ENCODE peak calls at places on chromosomes 6 and 20, in six cellular contexts. X is HepG2, S is HCT116, U is GM12878, O is K562, L is SK-N-SH. P is an unnamed sample.

GRCh38 chr20:38405132-38405531 is 30.0 kb downstream of the SNHG17 start:
- DNase-seq in X (no peak), O (no peak), L (no peak), U (no peak), S (no peak), P (no peak)

GRCh38 chr20:50491926-50492634 is 18.1 kb upstream of the PTPN1 start:
- DNase-seq in X (no peak), S (no peak), L (no peak), U (no peak), O (no peak), P (no peak)

GRCh38 chr6:8108031-8108660 is 5.8 kb upstream of the EEF1E1 start:
- DNase-seq in O (peak), L (no peak), U (no peak), X (peak), S (peak), P (peak)

GRCh38 chr20:24742436-24742835 is 206.6 kb upstream of the CST7 start:
- DNase-seq in S (no peak), L (no peak), U (no peak), O (no peak), X (no peak), P (no peak)

GRCh38 chr6:52010145-52010544 is 77.3 kb downstream of the PKHD1 start:
- DNase-seq in S (no peak), L (no peak), U (no peak), X (no peak), O (no peak), P (no peak)

GRCh38 chr6:3769610-3770009 is 18.1 kb upstream of the PXDC1 start:
- DNase-seq in X (no peak), O (no peak), S (no peak), U (no peak), L (no peak), P (no peak)

GRCh38 chr6:94254689-94255088 is 835.3 kb upstream of the EPHA7 start:
- DNase-seq in O (no peak), U (no peak), X (peak), S (no peak), L (no peak), P (peak)

GRCh38 chr6:5036309-5036708 is 32.5 kb upstream of the RPP40 start:
- DNase-seq in L (no peak), S (peak), O (peak), X (peak), U (no peak), P (peak)

GRCh38 chr6:93581371-93581770 is 162.0 kb upstream of the EPHA7 start:
- DNase-seq in O (no peak), L (no peak), X (no peak), S (no peak), U (no peak), P (no peak)

GRCh38 chr6:98463629-98464028 is 370.7 kb upstream of the POU3F2 start:
- DNase-seq in U (no peak), S (no peak), X (no peak), L (no peak), O (no peak), P (no peak)

GRCh38 chr6:4809999-4810918 is 34.1 kb downstream of the CDYL start:
- DNase-seq in S (peak), L (no peak), O (no peak), X (peak), U (no peak), P (peak)

GRCh38 chr6:6960571-6961251 is 147.1 kb upstream of the RREB1 start:
- DNase-seq in U (no peak), X (no peak), S (no peak), L (no peak), O (no peak), P (no peak)

GRCh38 chr6:155261146-155261900 is 2.5 kb upstream of the CLDN20 start:
- DNase-seq in L (no peak), U (no peak), X (peak), S (no peak), O (no peak), P (no peak)

GRCh38 chr6:15659181-15659580 is 3.6 kb downstream of the DTNBP1 start:
- DNase-seq in O (no peak), X (no peak), L (no peak), U (no peak), S (no peak), P (no peak)

GRCh38 chr20:61773926-61774587 is 291.6 kb downstream of the TAF4 start:
- DNase-seq in U (no peak), L (no peak), X (no peak), O (no peak), S (no peak), P (no peak)

GRCh38 chr20:61770203-61770602 is 295.5 kb downstream of the TAF4 start:
- DNase-seq in L (no peak), X (no peak), U (no peak), S (no peak), O (no peak), P (no peak)

GRCh38 chr20:61773081-61773631 is 292.5 kb downstream of the TAF4 start:
- DNase-seq in O (no peak), L (no peak), S (no peak), U (no peak), X (no peak), P (no peak)

GRCh38 chr20:61768926-61769832 is 296.5 kb downstream of the TAF4 start:
- DNase-seq in S (no peak), U (no peak), O (no peak), L (no peak), X (no peak), P (no peak)

DNA sequence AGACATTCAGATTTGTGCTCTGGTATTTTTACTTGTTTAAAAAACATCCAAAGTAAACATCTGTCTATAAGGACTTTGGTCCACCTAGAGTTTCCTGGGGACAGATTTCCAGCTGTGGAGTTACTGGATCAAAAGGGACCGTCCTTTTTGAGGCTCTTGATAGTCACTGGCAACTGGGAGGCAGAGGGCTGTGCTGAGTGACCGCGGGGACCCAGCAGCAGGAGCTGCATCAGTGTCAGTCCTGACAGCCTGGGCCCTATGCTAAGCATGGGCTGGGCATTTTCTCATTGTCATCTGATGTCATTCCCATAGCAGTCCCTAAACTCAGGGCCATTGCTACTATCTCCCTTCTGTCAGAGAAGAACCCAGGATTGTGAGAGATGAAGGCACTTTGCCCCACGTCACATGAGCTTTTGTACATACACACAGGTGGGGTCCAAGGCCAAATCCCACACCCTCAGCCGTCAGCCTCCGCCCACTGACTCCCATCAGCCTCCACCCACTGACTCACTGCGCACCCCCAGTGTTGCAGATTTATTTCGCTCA is 293.8 kb downstream of the TAF4 start:
- DNase-seq in S (no peak), X (peak), L (no peak), U (no peak), O (no peak), P (no peak)
- TF ChIP-seq JUND in S (no peak), X (no peak), L (no peak), U (no peak), O (no peak), P (no peak)

GRCh38 chr6:166387642-166388325 is 5.0 kb upstream of the MPC1 start:
- DNase-seq in X (peak), L (no peak), O (no peak), U (no peak), S (no peak), P (no peak)
- TF ChIP-seq JUND in X (no peak), L (no peak), O (no peak), U (no peak), S (no peak), P (no peak)

DNA sequence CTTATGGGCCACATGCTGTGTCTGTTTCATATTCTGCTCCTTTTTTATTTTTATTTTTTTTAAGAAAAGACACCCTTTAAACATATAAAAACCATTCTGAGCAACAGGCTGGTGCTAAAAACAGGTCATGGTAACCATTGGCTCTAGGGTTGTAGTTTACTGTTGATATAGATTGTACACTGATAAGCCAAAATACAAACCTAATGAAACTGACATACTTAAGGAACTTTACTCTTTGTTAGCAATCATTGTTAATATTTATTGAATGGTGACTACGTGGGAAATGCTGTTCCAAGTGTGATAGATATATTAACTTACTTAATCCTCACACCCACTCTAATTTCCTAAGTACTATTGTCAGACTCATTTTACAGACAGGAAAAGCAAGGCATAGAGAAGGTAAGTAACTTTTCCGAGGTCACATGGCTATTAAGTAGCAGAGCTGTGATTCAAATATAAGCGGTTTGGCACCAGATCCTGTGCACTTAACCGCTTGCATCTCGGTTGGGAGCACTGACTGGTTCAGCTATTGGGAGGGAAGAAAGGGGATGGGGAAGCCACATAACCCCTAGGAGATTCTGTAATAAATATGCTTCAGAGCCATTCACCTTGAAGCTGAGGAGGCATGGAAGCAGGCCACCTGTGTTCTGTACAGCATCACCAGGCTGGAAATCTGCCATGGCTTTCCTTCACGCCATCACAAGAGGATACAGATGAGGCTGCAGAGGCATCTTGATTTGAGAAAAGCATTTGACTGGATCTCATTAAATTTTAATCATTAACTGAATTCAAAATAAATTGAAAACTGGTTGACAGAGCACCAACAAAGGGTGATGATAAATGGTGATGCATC is 4.9 kb downstream of the TRAF3IP2 start:
- DNase-seq in U (no peak), O (no peak), S (no peak), L (no peak), X (no peak), P (no peak)
- TF ChIP-seq JUND in U (no peak), O (no peak), S (no peak), L (no peak), X (no peak), P (no peak)

GRCh38 chr20:45044084-45044573 is 56.8 kb downstream of the KCNS1 start:
- DNase-seq in O (peak), L (peak), S (peak), U (no peak), X (peak), P (peak)
- TF ChIP-seq JUND in O (no peak), L (no peak), S (no peak), U (no peak), X (no peak), P (no peak)

P was measured in T47D.